ENCODE peak calls at places on chromosomes 16 and 17, in eight cellular contexts. C is heart right ventricle; A is cardiac muscle cell; Q is CD8-positive, alpha-beta T cell; K is H9; G is A549; X is GM12865; E is thoracic aorta. U is an unnamed sample.

GRCh38 chr17:33228548-33228947 is 64.5 kb downstream of the ASIC2 start:
- DNase-seq in A (no peak), C (no peak), G (no peak), Q (no peak), K (no peak), E (no peak), X (no peak), U (no peak)

GRCh38 chr17:32516940-32517711 is 30.3 kb downstream of the CDK5R1 start:
- DNase-seq in G (no peak), A (no peak), K (no peak), C (no peak), X (peak), Q (no peak), E (no peak), U (no peak)

GRCh38 chr16:17339764-17340541 is 130.8 kb downstream of the XYLT1 start:
- DNase-seq in Q (no peak), A (no peak), X (no peak), G (no peak), E (no peak), C (no peak), K (no peak), U (no peak)

GRCh38 chr16:15649727-15650018 is 372 bp upstream of the NDE1 start:
- DNase-seq in G (no peak), A (no peak), E (no peak), K (no peak), Q (no peak), C (no peak), X (no peak), U (no peak)

GRCh38 chr16:83797013-83797412 is 10.8 kb upstream of the HSBP1 start:
- DNase-seq in E (no peak), K (no peak), C (no peak), G (no peak), X (no peak), A (no peak), Q (no peak), U (no peak)

GRCh38 chr16:14548933-14549788 is 80.9 kb downstream of the PARN start:
- DNase-seq in C (no peak), X (no peak), Q (no peak), E (no peak), G (peak), K (no peak), A (no peak), U (no peak)

GRCh38 chr16:3195975-3196374 is 8.0 kb downstream of the OR1F1 start:
- DNase-seq in X (no peak), C (no peak), Q (no peak), G (peak), K (no peak), A (no peak), E (no peak), U (no peak)

GRCh38 chr17:22517716-22518115 is 825.4 kb downstream of the KCNJ18 start:
- DNase-seq in K (no peak), Q (no peak), E (no peak), X (no peak), G (peak), A (no peak), C (no peak), U (no peak)

GRCh38 chr17:21376835-21377690 is 906 bp downstream of the KCNJ12 start:
- DNase-seq in X (no peak), K (peak), C (peak), Q (no peak), G (peak), A (peak), E (no peak), U (no peak)

GRCh38 chr17:28318759-28319660 is at the start of gene TMEM97:
- DNase-seq in Q (peak), X (peak), C (peak), A (peak), G (peak), K (peak), E (peak), U (peak)
- TF ChIP-seq CTCF in Q (no peak), X (no peak), C (peak), A (peak), G (no peak), K (no peak), E (peak), U (no peak)

GRCh38 chr17:3965123-3965800 is 1.0 kb upstream of the ATP2A3 start:
- DNase-seq in C (peak), A (peak), E (no peak), Q (peak), X (peak), G (peak), K (peak), U (no peak)
- TF ChIP-seq CTCF in C (no peak), A (no peak), E (no peak), Q (no peak), X (no peak), G (no peak), K (no peak), U (no peak)

DNA sequence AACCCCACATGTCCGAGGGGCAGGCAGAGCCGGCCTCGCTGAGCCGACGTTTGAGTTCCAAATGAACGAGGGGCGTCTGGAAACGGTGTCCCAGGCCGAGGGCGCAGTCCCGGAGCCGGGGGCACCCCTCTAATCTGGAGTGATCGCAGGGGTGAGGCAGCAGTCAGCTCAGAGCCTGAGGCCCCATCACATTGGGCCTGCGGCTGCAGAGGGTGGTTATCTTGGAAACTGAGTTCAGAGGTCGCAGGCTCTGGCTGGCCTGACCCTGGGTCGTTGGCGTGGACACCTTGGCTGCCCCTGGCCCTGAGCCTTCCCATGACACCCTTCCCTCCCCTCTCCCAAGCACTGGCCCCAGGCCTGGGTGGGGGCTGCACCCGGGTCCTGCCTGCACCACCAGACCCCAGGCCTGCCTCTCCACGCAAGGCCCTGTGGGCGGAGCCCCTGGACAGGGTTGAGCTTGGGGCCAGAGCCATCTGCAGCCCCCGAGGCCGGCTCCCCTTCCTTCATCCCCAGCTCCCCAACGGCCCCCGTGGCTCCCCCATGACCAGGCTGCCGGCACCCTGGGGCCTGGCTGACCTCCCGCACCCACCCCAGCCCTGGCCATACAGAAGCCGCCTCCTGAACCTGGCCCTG is 45.6 kb downstream of the ZFPM1 start:
- DNase-seq in G (no peak), X (no peak), Q (no peak), E (no peak), C (no peak), A (no peak), K (no peak), U (no peak)
- TF ChIP-seq CTCF in G (no peak), X (no peak), Q (no peak), E (no peak), C (no peak), A (no peak), K (no peak), U (no peak)

DNA sequence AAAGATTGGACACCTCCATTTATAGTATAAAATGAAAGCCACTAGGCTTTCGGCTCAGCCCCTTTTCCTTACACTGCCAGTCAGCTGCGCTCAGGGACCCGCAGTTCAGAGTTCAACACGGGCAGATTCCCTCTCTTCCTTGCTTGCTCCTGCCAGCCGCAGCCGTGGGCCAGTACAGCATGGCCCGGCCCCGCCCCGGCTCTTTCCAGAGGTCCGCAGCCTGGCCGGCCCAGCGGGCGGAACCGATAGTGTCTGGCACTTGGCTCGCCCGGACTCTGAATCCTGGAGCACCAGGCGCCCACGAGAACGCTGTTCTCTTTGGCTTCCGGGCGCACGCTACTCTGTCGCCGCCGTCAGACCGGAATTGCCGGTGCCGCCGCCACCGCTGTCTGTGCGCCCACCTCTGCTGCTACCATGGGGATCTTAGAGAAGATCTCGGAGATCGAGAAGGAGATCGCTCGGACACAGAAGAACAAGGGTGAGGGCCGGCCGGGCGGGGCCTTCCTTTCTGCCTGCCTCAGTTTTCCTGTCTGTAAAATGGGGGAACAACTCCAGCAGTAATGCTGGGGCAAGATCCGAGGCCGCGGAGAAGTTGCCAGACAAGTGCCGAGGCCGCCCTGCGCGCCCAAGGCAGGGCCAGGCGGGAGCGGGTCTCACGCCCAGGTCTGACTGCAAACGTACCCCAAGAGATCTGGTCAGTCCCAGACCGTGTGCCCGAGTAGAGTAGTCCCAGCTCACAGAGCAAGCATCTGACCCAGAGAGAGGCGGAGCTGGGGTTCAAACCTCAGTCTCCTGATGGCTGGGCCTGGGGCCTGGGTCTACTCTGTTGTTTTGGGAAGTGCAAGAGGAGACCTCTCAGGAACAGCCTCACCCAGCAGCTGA is at the start of gene DRG2:
- DNase-seq in G (peak), K (peak), A (peak), C (peak), Q (peak), X (peak), E (peak), U (peak)
- TF ChIP-seq CTCF in G (peak), K (no peak), A (no peak), C (peak), Q (no peak), X (no peak), E (no peak), U (peak)

GRCh38 chr17:40679523-40679907 is 14.5 kb upstream of the KRT222 start:
- DNase-seq in K (no peak), E (no peak), A (no peak), Q (no peak), X (no peak), G (no peak), C (no peak), U (no peak)

GRCh38 chr17:40686192-40686591 is 17.4 kb downstream of the KRT24 start:
- DNase-seq in G (no peak), A (no peak), K (no peak), Q (no peak), X (no peak), C (no peak), E (no peak), U (no peak)

GRCh38 chr17:40678902-40679522 is 14.0 kb upstream of the KRT222 start:
- DNase-seq in K (no peak), X (no peak), Q (no peak), A (no peak), E (no peak), C (no peak), G (no peak), U (no peak)

GRCh38 chr17:40675905-40676304 is 10.9 kb upstream of the KRT222 start:
- DNase-seq in X (no peak), E (no peak), C (no peak), Q (no peak), A (no peak), G (no peak), K (no peak), U (no peak)

GRCh38 chr17:40680998-40681397 is 16.0 kb upstream of the KRT222 start:
- DNase-seq in A (no peak), C (no peak), G (no peak), K (no peak), E (no peak), X (no peak), Q (no peak), U (no peak)
- TF ChIP-seq CTCF in A (no peak), C (no peak), G (no peak), K (no peak), E (no peak), X (no peak), Q (no peak), U (no peak)

U was measured in progenitor cell of endocrine pancreas.